ENCODE peak calls at places on chromosomes 16 and 17, in six cellular contexts. G is fibroblast of pulmonary artery; Q is CD4-positive, CD25-positive, alpha-beta regulatory T cell; S is hypothalamus; L is cardiac muscle cell; W is thoracic aorta. F is an unnamed sample.

GRCh38 chr16:89315791-89316581 is 98.5 kb downstream of the ZNF778 start:
- DNase-seq in G (peak; percentile 80), Q (peak; percentile 80), S (no peak), L (peak; percentile 73), W (no peak), F (no peak)

GRCh38 chr16:21650517-21650916 is 1.9 kb downstream of the IGSF6 start:
- DNase-seq in G (peak; percentile 66), Q (no peak), S (no peak), L (peak; percentile 67), W (no peak), F (no peak)

GRCh38 chr16:20311548-20311947 is 15.8 kb downstream of the GP2 start:
- DNase-seq in G (no peak), Q (no peak), S (no peak), L (no peak), W (no peak), F (no peak)

GRCh38 chr17:65205655-65206054 is 68.5 kb downstream of the RGS9 start:
- DNase-seq in G (no peak), Q (no peak), S (no peak), L (no peak), W (no peak), F (no peak)

GRCh38 chr17:74745548-74746177 is 2.8 kb upstream of the NHERF1 start:
- DNase-seq in G (no peak), Q (no peak), S (no peak), L (no peak), W (no peak), F (peak; percentile 70)

GRCh38 chr17:20122236-20122879 is 113.2 kb downstream of the SPECC1 start:
- DNase-seq in G (no peak), Q (no peak), S (peak; percentile 38), L (no peak), W (no peak), F (no peak)

GRCh38 chr17:81398170-81398854 is 3.1 kb downstream of the BAHCC1 start:
- DNase-seq in G (peak; percentile 52), Q (no peak), S (no peak), L (peak; percentile 73), W (no peak), F (peak; percentile 80)

GRCh38 chr17:8746501-8747236 is 2.0 kb upstream of the CCDC42 start:
- DNase-seq in G (no peak), Q (no peak), S (no peak), L (no peak), W (no peak), F (peak; percentile 57)

GRCh38 chr17:40451420-40451819 is 8.2 kb downstream of the IGFBP4 start:
- DNase-seq in G (peak; percentile 95), Q (no peak), S (no peak), L (peak; percentile 98), W (peak; percentile 44), F (no peak)

GRCh38 chr17:74008196-74008595 is 195.3 kb upstream of the RPL38 start:
- DNase-seq in G (no peak), Q (no peak), S (no peak), L (peak; percentile 9), W (no peak), F (peak; percentile 88)

F was measured in mesendoderm.